ENCODE peak calls at places on chromosome 6, in ten cellular contexts. D, A, X, Z, T, K, U, R, Q and O are unnamed samples.

GRCh38 chr6:159065751-159066329 is 21.0 kb upstream of the TAGAP start:
- DNase-seq in D (no peak), A (no peak), X (no peak), Z (no peak), T (no peak), K (peak), U (peak), R (no peak), Q (no peak), O (no peak)

GRCh38 chr6:127582777-127583462 is 5.9 kb downstream of the C6orf58 start:
- DNase-seq in D (no peak), A (no peak), X (no peak), Z (peak), T (peak), K (no peak), U (no peak), R (no peak), Q (no peak), O (peak)

GRCh38 chr6:92588126-92588525 is 831.2 kb downstream of the EPHA7 start:
- DNase-seq in D (no peak), A (no peak), X (no peak), Z (no peak), T (no peak), K (no peak), U (no peak), R (no peak), Q (no peak), O (no peak)

GRCh38 chr6:110658621-110659211 is 156.6 kb downstream of the CDK19 start:
- DNase-seq in D (no peak), A (no peak), X (no peak), Z (no peak), T (no peak), K (no peak), U (no peak), R (no peak), Q (no peak), O (no peak)

GRCh38 chr6:33206027-33206863 is 1.8 kb downstream of the HSD17B8 start:
- DNase-seq in D (no peak), A (no peak), X (no peak), Z (no peak), T (no peak), K (no peak), U (no peak), R (no peak), Q (peak), O (no peak)

GRCh38 chr6:35128496-35128895 is 12.6 kb downstream of the TCP11 start:
- DNase-seq in D (no peak), A (no peak), X (no peak), Z (no peak), T (no peak), K (no peak), U (no peak), R (no peak), Q (no peak), O (peak)

GRCh38 chr6:144055121-144055931 is 40.0 kb downstream of the SF3B5 start:
- DNase-seq in D (no peak), A (no peak), X (no peak), Z (no peak), T (no peak), K (no peak), U (no peak), R (no peak), Q (peak), O (no peak)

GRCh38 chr6:90186637-90187361 is 109.8 kb downstream of the BACH2 start:
- DNase-seq in D (no peak), A (no peak), X (no peak), Z (no peak), T (no peak), K (no peak), U (no peak), R (no peak), Q (no peak), O (no peak)

GRCh38 chr6:149990672-149991402 is 27.1 kb downstream of the ULBP1 start:
- DNase-seq in D (no peak), A (peak), X (no peak), Z (no peak), T (no peak), K (peak), U (peak), R (peak), Q (peak), O (no peak)

GRCh38 chr6:17907467-17908229 is 79.8 kb downstream of the KIF13A start:
- DNase-seq in D (peak), A (no peak), X (peak), Z (peak), T (peak), K (no peak), U (no peak), R (peak), Q (no peak), O (peak)

GRCh38 chr6:121522265-121522664 is 86.8 kb downstream of the GJA1 start:
- DNase-seq in D (peak), A (no peak), X (no peak), Z (peak), T (peak), K (no peak), U (no peak), R (no peak), Q (no peak), O (peak)

GRCh38 chr6:131923356-131923755 is 27.8 kb downstream of the CCN2 start:
- DNase-seq in D (peak), A (peak), X (peak), Z (no peak), T (peak), K (peak), U (no peak), R (peak), Q (no peak), O (peak)

GRCh38 chr6:131929227-131929626 is 21.9 kb downstream of the CCN2 start:
- DNase-seq in D (no peak), A (no peak), X (no peak), Z (no peak), T (no peak), K (peak), U (no peak), R (no peak), Q (no peak), O (no peak)

GRCh38 chr6:131920656-131921055 is 30.5 kb downstream of the CCN2 start:
- DNase-seq in D (no peak), A (no peak), X (no peak), Z (no peak), T (no peak), K (no peak), U (no peak), R (no peak), Q (no peak), O (no peak)

GRCh38 chr6:131924881-131925474 is 26.2 kb downstream of the CCN2 start:
- DNase-seq in D (no peak), A (peak), X (no peak), Z (peak), T (peak), K (no peak), U (no peak), R (no peak), Q (no peak), O (peak)
- TF ChIP-seq CTCF in D (peak), A (peak), X (peak), Z (peak), T (peak), K (peak), U (peak), R (peak), Q (peak), O (peak)

GRCh38 chr6:73606428-73606827 is 47.4 kb downstream of the SLC17A5 start:
- DNase-seq in D (no peak), A (no peak), X (no peak), Z (no peak), T (no peak), K (no peak), U (no peak), R (no peak), Q (no peak), O (no peak)
- TF ChIP-seq CTCF in D (no peak), A (no peak), X (no peak), Z (no peak), T (no peak), K (no peak), U (no peak), R (no peak), Q (no peak), O (no peak)

GRCh38 chr6:116799945-116800344 is 28.9 kb downstream of the GPRC6A start:
- DNase-seq in D (no peak), A (no peak), X (no peak), Z (no peak), T (no peak), K (no peak), U (no peak), R (no peak), Q (no peak), O (no peak)
- TF ChIP-seq CTCF in D (no peak), A (no peak), X (no peak), Z (no peak), T (no peak), K (no peak), U (no peak), R (no peak), Q (no peak), O (no peak)

DNA sequence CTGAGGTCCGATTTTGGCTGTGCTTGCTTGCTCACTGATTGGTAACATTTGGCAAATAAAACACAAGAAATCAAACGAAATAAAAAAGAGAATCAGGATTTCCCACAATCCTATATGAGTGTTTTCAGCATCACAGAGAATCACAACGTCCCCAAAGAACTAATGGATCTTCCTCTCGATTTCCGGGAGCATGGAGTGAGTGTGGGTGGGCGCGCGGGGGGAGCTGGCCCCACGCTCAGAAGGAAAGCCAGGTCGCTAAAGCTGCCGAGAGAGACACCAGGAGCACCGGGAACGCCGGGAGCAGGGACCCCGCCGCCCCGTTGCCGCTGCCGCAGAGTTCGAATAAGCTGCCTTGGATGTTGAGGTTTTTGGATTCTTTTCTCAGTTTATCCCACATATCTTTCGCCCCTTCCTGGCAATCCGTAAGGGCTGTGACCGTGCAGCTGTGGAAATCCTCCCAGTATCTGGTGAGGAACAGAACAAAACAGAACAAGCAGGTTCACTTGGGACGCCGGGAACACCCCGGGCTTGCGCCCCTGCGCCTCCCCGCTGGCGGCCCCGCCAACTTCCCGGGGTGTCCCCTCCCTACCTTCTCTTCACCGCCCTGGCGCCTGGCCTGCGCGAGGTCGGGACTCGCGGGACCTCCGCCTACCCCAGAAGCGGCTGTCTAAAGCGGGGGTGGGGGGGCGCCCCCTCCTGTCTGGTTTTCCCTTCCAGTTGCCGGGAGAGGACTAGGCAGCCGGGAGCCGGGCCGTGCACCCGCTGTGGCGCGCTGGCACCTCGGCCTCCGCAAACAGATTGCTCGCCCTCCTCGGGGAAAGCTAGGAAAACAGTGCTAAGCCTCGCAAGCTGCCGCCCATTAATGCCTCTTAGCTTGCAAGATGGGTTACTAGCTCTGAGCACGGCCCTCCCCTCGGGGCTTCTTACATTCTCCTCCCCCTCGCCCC is 7.7 kb downstream of the NRN1 start:
- DNase-seq in D (no peak), A (peak), X (peak), Z (no peak), T (no peak), K (peak), U (no peak), R (no peak), Q (peak), O (peak)
- TF ChIP-seq CTCF in D (no peak), A (no peak), X (peak), Z (no peak), T (no peak), K (peak), U (peak), R (no peak), Q (no peak), O (peak)

DNA sequence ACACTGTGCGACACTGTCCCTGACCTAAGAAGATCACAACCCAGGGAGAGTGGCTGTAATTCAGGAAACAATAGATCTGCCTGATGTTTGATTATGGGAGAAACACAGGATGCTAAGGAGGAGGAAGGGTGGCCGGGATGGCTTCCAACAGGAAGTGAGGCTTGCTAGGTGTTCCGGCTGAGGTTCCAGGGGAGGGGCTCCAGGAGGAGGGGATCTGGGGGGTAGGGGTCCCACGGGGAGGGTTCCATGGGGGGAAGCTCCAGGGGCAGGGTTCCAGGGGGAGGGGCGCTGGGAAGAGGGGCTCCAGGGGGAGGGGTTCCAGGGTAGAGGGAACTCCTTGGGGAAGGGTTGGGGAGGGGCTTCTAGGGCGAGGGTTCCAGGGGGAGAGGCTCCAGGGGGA is 48.6 kb downstream of the DAAM2 start:
- DNase-seq in D (no peak), A (no peak), X (no peak), Z (no peak), T (no peak), K (no peak), U (no peak), R (no peak), Q (no peak), O (no peak)
- TF ChIP-seq CTCF in D (no peak), A (no peak), X (no peak), Z (no peak), T (no peak), K (no peak), U (no peak), R (no peak), Q (no peak), O (no peak)

GRCh38 chr6:72665599-72665998 is 43.7 kb downstream of the KCNQ5 start:
- DNase-seq in D (no peak), A (no peak), X (no peak), Z (no peak), T (no peak), K (no peak), U (no peak), R (no peak), Q (no peak), O (no peak)
- TF ChIP-seq CTCF in D (no peak), A (no peak), X (no peak), Z (no peak), T (no peak), K (no peak), U (no peak), R (no peak), Q (no peak), O (no peak)

DNA sequence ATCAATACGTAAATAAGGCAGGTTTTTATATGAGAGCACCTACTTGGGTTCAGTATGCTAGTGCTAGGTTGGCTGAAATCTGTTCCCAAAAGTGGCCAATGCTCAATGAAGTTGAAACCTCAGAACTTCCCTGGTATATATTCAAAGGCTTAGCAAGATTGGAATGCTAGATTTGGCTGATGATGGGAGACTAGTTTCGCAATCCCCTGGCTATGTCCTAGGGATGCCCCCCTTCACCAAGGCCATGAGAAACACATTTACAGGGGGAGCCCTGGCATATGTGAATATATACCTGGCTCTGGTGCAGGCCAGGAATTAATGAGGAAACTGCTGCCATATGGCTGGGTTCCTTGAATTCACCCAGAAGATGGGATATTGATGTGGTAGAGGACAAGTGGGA is 142.4 kb upstream of the C6orf118 start:
- DNase-seq in D (no peak), A (no peak), X (no peak), Z (no peak), T (no peak), K (no peak), U (no peak), R (no peak), Q (no peak), O (no peak)
- TF ChIP-seq CTCF in D (no peak), A (no peak), X (no peak), Z (no peak), T (no peak), K (no peak), U (no peak), R (no peak), Q (no peak), O (no peak)

GRCh38 chr6:42441059-42441471 is 10.7 kb downstream of the TRERF1 start:
- DNase-seq in D (no peak), A (no peak), X (no peak), Z (no peak), T (peak), K (no peak), U (no peak), R (peak), Q (no peak), O (peak)
- TF ChIP-seq CTCF in D (no peak), A (no peak), X (no peak), Z (no peak), T (no peak), K (no peak), U (no peak), R (no peak), Q (no peak), O (no peak)

GRCh38 chr6:139375239-139376053 is 998 bp upstream of the CITED2 start:
- DNase-seq in D (peak), A (peak), X (peak), Z (peak), T (peak), K (peak), U (peak), R (peak), Q (peak), O (peak)

GRCh38 chr6:139378226-139378625 is 3.8 kb upstream of the CITED2 start:
- DNase-seq in D (no peak), A (no peak), X (no peak), Z (no peak), T (no peak), K (no peak), U (no peak), R (no peak), Q (no peak), O (no peak)

GRCh38 chr6:139374357-139375238 is at the start of gene CITED2:
- DNase-seq in D (peak), A (peak), X (peak), Z (peak), T (peak), K (peak), U (peak), R (peak), Q (peak), O (peak)

GRCh38 chr6:139376054-139376355 is 1.6 kb upstream of the CITED2 start:
- DNase-seq in D (no peak), A (no peak), X (peak), Z (peak), T (no peak), K (no peak), U (no peak), R (no peak), Q (peak), O (no peak)

GRCh38 chr6:139376604-139377218 is 2.3 kb upstream of the CITED2 start:
- DNase-seq in D (peak), A (peak), X (no peak), Z (peak), T (peak), K (no peak), U (no peak), R (peak), Q (no peak), O (peak)
- TF ChIP-seq CTCF in D (no peak), A (no peak), X (peak), Z (peak), T (no peak), K (peak), U (peak), R (no peak), Q (no peak), O (no peak)

DNA sequence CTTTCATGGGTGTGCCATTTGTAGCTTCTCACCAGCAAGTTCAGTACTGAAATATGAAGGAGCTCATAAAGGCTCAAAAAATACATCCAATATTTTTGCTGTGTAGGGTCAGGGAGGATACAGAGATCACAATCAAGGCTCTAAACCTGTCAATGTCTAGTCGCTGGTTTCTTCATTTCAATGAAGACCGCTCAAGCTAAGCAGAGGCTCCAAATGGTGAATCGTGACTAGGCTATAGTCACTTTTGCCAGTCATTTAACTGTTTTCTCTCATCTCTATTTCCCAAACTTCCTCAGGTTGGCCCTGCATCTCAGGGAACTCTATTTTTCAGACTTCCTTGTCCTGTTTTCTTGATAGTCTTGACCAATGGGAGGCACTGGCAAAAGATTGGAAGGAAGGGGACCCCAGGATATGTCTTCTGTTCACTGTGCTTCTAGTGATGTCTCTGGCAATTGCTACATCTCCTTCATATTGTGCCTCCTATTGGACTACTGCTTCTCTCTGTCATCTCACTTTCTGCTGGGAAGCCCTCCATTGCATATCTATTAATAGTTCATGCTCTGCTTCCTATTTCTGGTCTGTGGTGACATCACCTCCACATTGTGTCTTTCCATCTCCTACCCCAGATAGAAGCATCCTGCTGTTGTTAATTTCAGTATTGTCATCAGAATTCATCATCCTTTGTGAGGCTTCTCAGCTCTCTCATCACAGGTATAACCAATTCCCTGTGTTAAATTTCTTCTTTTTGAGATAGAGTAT is 87.7 kb upstream of the FAM184A start:
- DNase-seq in D (no peak), A (no peak), X (no peak), Z (no peak), T (no peak), K (no peak), U (no peak), R (no peak), Q (no peak), O (no peak)
- TF ChIP-seq CTCF in D (no peak), A (no peak), X (no peak), Z (no peak), T (no peak), K (no peak), U (no peak), R (no peak), Q (no peak), O (no peak)